ENCODE peak calls at places on chromosomes 4 and X, in seven cellular contexts. P, L, M, F, H, S and C are unnamed samples.

GRCh38 chrX:136047969-136048368 is 62.7 kb downstream of the SLC9A6 start:
- DNase-seq in P (no peak), L (no peak), M (no peak), F (no peak), H (no peak), S (no peak), C (no peak)

GRCh38 chr4:164097119-164097518 is 602.6 kb downstream of the TMA16 start:
- DNase-seq in P (no peak), L (no peak), M (no peak), F (no peak), H (no peak), S (no peak), C (no peak)

GRCh38 chrX:39518451-39519212 is 579.1 kb downstream of the BCOR start:
- DNase-seq in P (peak; percentile 72), L (peak; percentile 28), M (no peak), F (no peak), H (no peak), S (no peak), C (no peak)

GRCh38 chrX:129957241-129958099 is 25.0 kb upstream of the BCORL1 start:
- DNase-seq in P (peak; percentile 73), L (peak; percentile 70), M (peak; percentile 15), F (peak; percentile 78), H (no peak), S (no peak), C (no peak)

GRCh38 chrX:153468008-153468580 is 2.3 kb downstream of the HAUS7 start:
- DNase-seq in P (peak; percentile 84), L (no peak), M (no peak), F (no peak), H (no peak), S (no peak), C (no peak)

GRCh38 chr4:138677651-138678202 is 337.9 kb upstream of the NOCT start:
- DNase-seq in P (no peak), L (no peak), M (no peak), F (no peak), H (no peak), S (no peak), C (peak; percentile 49)

GRCh38 chrX:133185938-133186337 is 32.2 kb downstream of the TFDP3 start:
- DNase-seq in P (no peak), L (no peak), M (peak; percentile 77), F (peak; percentile 16), H (no peak), S (no peak), C (no peak)

GRCh38 chr4:44927361-44928061 is 201.2 kb upstream of the GNPDA2 start:
- DNase-seq in P (no peak), L (no peak), M (peak; percentile 2), F (no peak), H (no peak), S (no peak), C (no peak)

GRCh38 chr4:1208970-1209704 is 36.8 kb upstream of the SPON2 start:
- DNase-seq in P (peak; percentile 73), L (no peak), M (no peak), F (peak; percentile 18), H (no peak), S (peak; percentile 41), C (no peak)

GRCh38 chr4:1208266-1208961 is 36.0 kb upstream of the SPON2 start:
- DNase-seq in P (peak; percentile 72), L (no peak), M (no peak), F (peak; percentile 30), H (no peak), S (no peak), C (no peak)

GRCh38 chr4:1206299-1207156 is 34.1 kb upstream of the SPON2 start:
- DNase-seq in P (peak; percentile 61), L (no peak), M (no peak), F (peak; percentile 26), H (peak; percentile 34), S (no peak), C (no peak)

GRCh38 chr4:1207157-1207470 is 34.7 kb upstream of the SPON2 start:
- DNase-seq in P (peak; percentile 66), L (no peak), M (no peak), F (no peak), H (peak; percentile 36), S (no peak), C (no peak)

GRCh38 chr4:1207603-1208265 is 35.4 kb upstream of the SPON2 start:
- DNase-seq in P (peak; percentile 90), L (peak; percentile 66), M (no peak), F (peak; percentile 58), H (peak; percentile 49), S (no peak), C (no peak)
- TF ChIP-seq POLR2AphosphoS5 in P (peak; percentile 36), L (peak; percentile 13), M (no peak), F (peak; percentile 23), H (no peak), S (no peak), C (no peak)

GRCh38 chr4:23876418-23877089 is 13.3 kb downstream of the PPARGC1A start:
- DNase-seq in P (no peak), L (no peak), M (no peak), F (peak; percentile 35), H (no peak), S (no peak), C (no peak)

GRCh38 chr4:23875317-23875716 is 14.5 kb downstream of the PPARGC1A start:
- DNase-seq in P (no peak), L (no peak), M (no peak), F (no peak), H (no peak), S (no peak), C (no peak)

GRCh38 chr4:23874536-23874901 is 15.3 kb downstream of the PPARGC1A start:
- DNase-seq in P (no peak), L (no peak), M (no peak), F (no peak), H (no peak), S (no peak), C (no peak)

GRCh38 chr4:23871420-23871819 is 18.4 kb downstream of the PPARGC1A start:
- DNase-seq in P (no peak), L (no peak), M (no peak), F (no peak), H (no peak), S (no peak), C (no peak)

DNA sequence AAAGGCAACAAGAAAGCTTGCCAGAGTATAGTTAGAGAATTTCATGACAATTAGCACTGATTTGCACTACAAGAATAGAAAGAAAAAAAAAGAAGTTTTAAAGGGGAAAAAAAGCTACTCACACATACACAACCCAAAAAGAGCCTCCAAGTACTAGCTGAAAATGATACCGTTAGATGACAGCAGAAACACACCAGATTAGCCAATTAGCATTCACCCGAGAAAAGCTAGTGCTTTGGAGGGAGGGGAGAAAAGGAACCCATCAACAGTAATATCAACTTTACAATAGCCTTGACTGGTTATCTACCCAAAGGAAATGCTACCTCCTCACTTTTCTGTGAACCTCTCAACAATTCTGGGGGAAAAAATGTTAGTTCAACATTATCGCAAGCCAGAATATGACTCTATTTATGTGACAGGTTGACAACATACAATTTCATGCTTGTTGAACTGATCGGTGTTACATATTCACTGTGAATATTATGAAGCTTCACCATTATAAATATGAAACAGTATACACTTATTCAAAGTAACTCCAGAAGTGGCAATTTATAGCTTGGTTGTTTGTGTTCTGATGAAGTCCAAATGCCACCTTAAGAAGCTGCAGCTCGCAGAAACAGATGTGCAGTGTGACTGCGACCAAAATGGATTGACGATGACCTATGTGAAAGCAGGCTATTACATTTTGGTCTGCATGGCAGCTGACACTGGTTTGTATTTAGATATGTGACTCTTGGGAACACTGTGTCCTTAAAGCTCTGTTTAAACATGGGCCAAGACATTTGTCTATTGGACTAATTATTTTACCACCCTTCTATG is 15.9 kb downstream of the PPARGC1A start:
- DNase-seq in P (no peak), L (no peak), M (no peak), F (no peak), H (no peak), S (no peak), C (no peak)
- TF ChIP-seq POLR2A in P (no peak), L (no peak), M (no peak), F (no peak), H (no peak), S (no peak), C (no peak)

DNA sequence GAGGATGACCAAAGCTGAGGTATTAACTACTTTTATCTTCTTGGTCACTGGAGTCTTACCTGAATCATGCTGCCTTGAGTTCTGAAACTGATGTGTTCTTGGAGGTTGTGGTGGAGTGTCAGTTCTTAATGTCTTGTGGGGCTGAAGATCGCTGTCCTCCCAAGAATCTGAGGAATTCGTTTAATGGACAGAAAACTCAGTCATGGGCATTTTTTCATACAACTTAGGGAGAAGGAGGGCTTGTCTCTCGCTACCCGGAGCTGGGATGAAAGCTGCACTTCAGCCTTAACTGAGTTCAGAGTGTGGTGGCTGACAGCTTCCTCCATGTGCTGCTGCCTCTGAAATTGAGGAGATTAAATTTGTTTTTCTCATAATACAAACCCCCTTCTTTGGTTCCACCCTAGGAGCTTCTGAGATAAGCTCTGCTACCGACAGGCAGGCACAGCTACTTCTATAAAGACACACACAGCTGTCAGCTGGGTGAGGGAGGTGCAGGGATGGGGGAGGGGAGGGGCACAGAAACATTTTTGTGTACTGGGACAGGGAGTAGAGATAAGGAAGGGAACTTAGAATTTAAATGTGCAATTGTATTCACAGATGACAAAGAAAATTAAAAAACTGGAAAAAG is 30.8 kb downstream of the RBBP7 start:
- DNase-seq in P (no peak), L (no peak), M (no peak), F (no peak), H (no peak), S (no peak), C (no peak)
- H3K36me3 ChIP-seq in P (peaks cover 5% of the 10 kb centered on the region), L (peaks cover 94% of the 10 kb centered on the region), M (peaks cover 21% of the 10 kb centered on the region), F (no peaks in the 10 kb centered on the region), H (no peaks in the 10 kb centered on the region), S (no peaks in the 10 kb centered on the region), C (no peaks in the 10 kb centered on the region)

GRCh38 chr4:83110970-83111369 is 3.6 kb downstream of the PLAC8 start:
- DNase-seq in P (no peak), L (no peak), M (no peak), F (no peak), H (no peak), S (no peak), C (no peak)

GRCh38 chr4:83114576-83114975 is at the start of gene PLAC8:
- DNase-seq in P (no peak), L (peak; percentile 51), M (no peak), F (peak; percentile 73), H (no peak), S (no peak), C (no peak)

GRCh38 chr4:83113429-83113786 is 1.1 kb downstream of the PLAC8 start:
- DNase-seq in P (no peak), L (no peak), M (no peak), F (no peak), H (no peak), S (no peak), C (no peak)

GRCh38 chr4:83112239-83112638 is 2.3 kb downstream of the PLAC8 start:
- DNase-seq in P (no peak), L (no peak), M (no peak), F (peak; percentile 21), H (no peak), S (no peak), C (no peak)

DNA sequence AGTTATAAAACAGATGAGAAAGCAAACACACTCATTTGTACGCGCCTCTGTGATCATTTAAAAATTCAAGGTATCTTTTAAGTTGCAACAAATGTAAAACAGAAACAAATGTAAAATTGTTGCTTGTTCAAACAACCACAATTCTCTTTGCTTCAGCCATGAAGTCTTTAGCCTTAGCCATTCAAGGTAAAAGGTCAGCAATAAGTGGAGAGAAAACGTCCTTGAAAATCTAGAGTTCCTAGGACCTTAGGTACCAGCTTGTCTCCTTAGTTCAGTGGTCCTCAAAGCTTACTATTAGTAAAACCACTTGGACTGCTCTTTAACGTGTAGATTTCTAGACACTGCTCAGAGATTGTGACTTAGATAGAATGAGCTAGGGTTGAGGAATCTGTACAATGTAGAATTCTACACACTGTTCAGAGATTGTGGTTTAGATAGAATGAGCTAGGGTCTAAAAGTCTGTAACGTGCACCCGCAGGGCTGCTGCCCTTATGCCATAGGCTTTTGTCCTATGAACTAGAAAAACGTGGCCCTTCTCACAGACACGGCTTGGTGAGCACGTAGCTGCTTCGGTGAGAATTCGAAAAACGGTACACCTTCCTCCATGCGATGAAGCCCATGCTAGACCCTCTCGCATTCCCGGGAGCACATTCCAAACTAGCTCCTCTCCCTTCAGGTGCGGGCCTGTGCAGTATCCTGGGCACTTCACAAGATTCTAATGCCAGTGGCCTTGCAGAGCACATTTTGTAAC is 1.7 kb downstream of the PLAC8 start:
- DNase-seq in P (no peak), L (no peak), M (no peak), F (peak; percentile 26), H (no peak), S (no peak), C (no peak)
- TF ChIP-seq POLR2AphosphoS5 in P (no peak), L (no peak), M (no peak), F (peak; percentile 51), H (no peak), S (no peak), C (no peak)